ENCODE peak calls at places on chromosomes 1 and 21, in eight cellular contexts. U is GM10248; S is amniotic stem cell; F is dermis blood vessel endothelial cell; M is RPMI7951; H is effector CD4-positive, alpha-beta T cell; W is DMS153; K is NT2/D1. V is an unnamed sample.

GRCh38 chr1:219144659-219145313 is 28.9 kb upstream of the LYPLAL1 start:
- DNase-seq in W (no peak), H (no peak), F (no peak), U (no peak), M (no peak), S (no peak), K (no peak), V (no peak)

GRCh38 chr21:39362733-39363132 is 13.8 kb upstream of the HMGN1 start:
- DNase-seq in U (no peak), K (no peak), H (no peak), F (no peak), W (no peak), S (no peak), M (no peak), V (no peak)

GRCh38 chr1:154784924-154785531 is 85.1 kb downstream of the KCNN3 start:
- DNase-seq in W (no peak), S (no peak), H (peak), K (no peak), M (no peak), U (peak), F (peak), V (no peak)

GRCh38 chr21:38804617-38805281 is 980 bp upstream of the ETS2 start:
- DNase-seq in M (peak), H (no peak), W (no peak), U (peak), S (no peak), K (no peak), F (peak), V (peak)

GRCh38 chr1:159282118-159282517 is 20.0 kb upstream of the FCER1A start:
- DNase-seq in F (peak), U (no peak), H (no peak), K (no peak), S (no peak), M (peak), W (no peak), V (no peak)

GRCh38 chr1:14626869-14627607 is 28.6 kb downstream of the KAZN start:
- DNase-seq in H (no peak), S (no peak), K (no peak), U (no peak), W (no peak), M (no peak), F (no peak), V (no peak)

GRCh38 chr1:96236156-96236739 is 485.3 kb upstream of the PTBP2 start:
- DNase-seq in H (no peak), M (peak), K (peak), F (peak), U (peak), S (peak), W (peak), V (peak)

GRCh38 chr1:28646040-28646439 is 2.4 kb upstream of the RNU11 start:
- DNase-seq in W (no peak), F (no peak), M (no peak), S (no peak), U (no peak), K (no peak), H (no peak), V (peak)

GRCh38 chr1:212959266-212960220 is 9.2 kb downstream of the VASH2 start:
- DNase-seq in H (no peak), K (no peak), S (no peak), F (peak), U (peak), M (no peak), W (no peak), V (no peak)

GRCh38 chr1:100750002-100750885 is 30.7 kb downstream of the VCAM1 start:
- DNase-seq in K (no peak), S (no peak), U (no peak), W (no peak), H (no peak), F (no peak), M (peak), V (peak)

GRCh38 chr1:218743861-218744505 is 398.8 kb downstream of the TGFB2 start:
- DNase-seq in S (no peak), U (no peak), M (no peak), W (no peak), H (no peak), K (no peak), F (no peak), V (no peak)

GRCh38 chr1:45913183-45913924 is 109.9 kb downstream of the MAST2 start:
- DNase-seq in F (no peak), K (no peak), W (no peak), S (peak), H (no peak), M (peak), U (no peak), V (peak)

GRCh38 chr1:151012684-151013471 is 4.6 kb downstream of the PRUNE1 start:
- DNase-seq in H (no peak), K (no peak), S (no peak), U (no peak), F (no peak), W (no peak), M (no peak), V (no peak)

GRCh38 chr1:22653741-22654140 is 705 bp downstream of the C1QB start:
- DNase-seq in S (no peak), M (no peak), K (no peak), W (no peak), H (no peak), U (no peak), F (no peak), V (no peak)

GRCh38 chr1:44808938-44809917 is 905 bp downstream of the BTBD19 start:
- DNase-seq in M (peak), S (no peak), F (peak), H (peak), U (peak), W (no peak), K (no peak), V (no peak)

GRCh38 chr1:216186816-216187215 is 236.4 kb downstream of the USH2A start:
- DNase-seq in W (no peak), U (no peak), K (no peak), H (no peak), F (no peak), S (no peak), M (no peak), V (no peak)

GRCh38 chr1:17098440-17099317 is 20.6 kb downstream of the PADI2 start:
- DNase-seq in K (no peak), S (no peak), M (no peak), W (no peak), U (no peak), H (no peak), F (no peak), V (no peak)

GRCh38 chr1:204286841-204287387 is 72.8 kb downstream of the PLEKHA6 start:
- DNase-seq in U (no peak), F (no peak), S (no peak), K (no peak), M (peak), H (no peak), W (peak), V (no peak)

GRCh38 chr1:21293537-21294265 is 3.4 kb upstream of the ECE1 start:
- DNase-seq in K (no peak), S (no peak), W (no peak), M (no peak), F (no peak), H (peak), U (peak), V (no peak)

GRCh38 chr1:228668553-228669400 is 66.5 kb upstream of the RHOU start:
- DNase-seq in F (no peak), H (no peak), W (peak), M (no peak), S (no peak), K (no peak), U (no peak), V (no peak)

GRCh38 chr1:1796466-1796865 is 18.2 kb upstream of the NADK start:
- DNase-seq in M (no peak), H (no peak), S (no peak), U (no peak), K (no peak), W (no peak), F (no peak), V (no peak)

GRCh38 chr1:151197863-151198253 is 494 bp upstream of the PIP5K1A start:
- DNase-seq in H (no peak), M (no peak), K (no peak), F (no peak), U (no peak), W (peak), S (no peak), V (no peak)

GRCh38 chr1:113804421-113805255 is 7.6 kb downstream of the RSBN1 start:
- DNase-seq in M (peak), K (no peak), F (peak), U (no peak), H (no peak), S (no peak), W (no peak), V (no peak)

GRCh38 chr1:85048296-85049064 is at the start of gene MCOLN3:
- DNase-seq in W (peak), K (no peak), H (no peak), S (no peak), F (no peak), U (peak), M (peak), V (no peak)

GRCh38 chr1:223219846-223220610 is 77.0 kb upstream of the TLR5 start:
- DNase-seq in K (no peak), F (no peak), S (no peak), W (no peak), M (no peak), U (no peak), H (no peak), V (no peak)